ENCODE peak calls at places on chromosomes 1 and 21, in five cellular contexts. A is HepG2; X is coronary artery; G is CD4-positive, alpha-beta T cell; Z is PC-3. H is an unnamed sample.

GRCh38 chr1:220701974-220702373 is 11.8 kb downstream of the C1orf115 start:
- DNase-seq in A (no peak), X (no peak), G (no peak), Z (no peak), H (no peak)

GRCh38 chr1:204697893-204698292 is 12.4 kb upstream of the LRRN2 start:
- DNase-seq in A (no peak), X (no peak), G (no peak), Z (no peak), H (peak; percentile 94)

GRCh38 chr1:24379733-24380315 is 33.8 kb downstream of the STPG1 start:
- DNase-seq in A (no peak), X (no peak), G (no peak), Z (peak; percentile 77), H (peak; percentile 94)

GRCh38 chr1:84300991-84301758 is at the start of gene SAMD13:
- DNase-seq in A (no peak), X (no peak), G (peak; percentile 21), Z (peak; percentile 70), H (peak; percentile 76)

GRCh38 chr1:37588939-37589338 is 6.8 kb downstream of the GNL2 start:
- DNase-seq in A (no peak), X (no peak), G (no peak), Z (no peak), H (no peak)

GRCh38 chr1:94866178-94866822 is 46.1 kb downstream of the SLC44A3 start:
- DNase-seq in A (no peak), X (no peak), G (no peak), Z (no peak), H (no peak)

GRCh38 chr1:173555651-173556305 is 47.1 kb downstream of the SLC9C2 start:
- DNase-seq in A (no peak), X (no peak), G (no peak), Z (peak; percentile 51), H (no peak)

GRCh38 chr1:245051349-245052221 is 103.2 kb upstream of the KIF26B start:
- DNase-seq in A (no peak), X (no peak), G (no peak), Z (no peak), H (no peak)

GRCh38 chr1:167273027-167273800 is 52.5 kb downstream of the POU2F1 start:
- DNase-seq in A (no peak), X (no peak), G (no peak), Z (no peak), H (peak; percentile 86)

GRCh38 chr1:100866041-100866900 is 28.4 kb downstream of the EXTL2 start:
- DNase-seq in A (peak; percentile 10), X (no peak), G (no peak), Z (peak; percentile 59), H (peak; percentile 55)

GRCh38 chr1:233045591-233045990 is 95.2 kb downstream of the NTPCR start:
- DNase-seq in A (no peak), X (no peak), G (no peak), Z (no peak), H (no peak)

GRCh38 chr1:119532324-119532910 is 25.4 kb downstream of the HSD3B1 start:
- DNase-seq in A (no peak), X (no peak), G (no peak), Z (no peak), H (no peak)

GRCh38 chr21:32256226-32256625 is 22.6 kb downstream of the MIS18A start:
- DNase-seq in A (no peak), X (no peak), G (no peak), Z (no peak), H (no peak)

GRCh38 chr1:15430787-15431570 is 7.3 kb upstream of the CTRC start:
- DNase-seq in A (no peak), X (no peak), G (peak; percentile 80), Z (peak; percentile 59), H (peak; percentile 59)

GRCh38 chr1:101995984-101996731 is 568 bp downstream of the OLFM3 start:
- DNase-seq in A (no peak), X (no peak), G (no peak), Z (no peak), H (no peak)

GRCh38 chr1:22753396-22754083 is 42.9 kb downstream of the EPHB2 start:
- DNase-seq in A (no peak), X (no peak), G (no peak), Z (no peak), H (no peak)

GRCh38 chr1:8165595-8166360 is 139.7 kb upstream of the ERRFI1 start:
- DNase-seq in A (no peak), X (no peak), G (no peak), Z (no peak), H (no peak)

DNA sequence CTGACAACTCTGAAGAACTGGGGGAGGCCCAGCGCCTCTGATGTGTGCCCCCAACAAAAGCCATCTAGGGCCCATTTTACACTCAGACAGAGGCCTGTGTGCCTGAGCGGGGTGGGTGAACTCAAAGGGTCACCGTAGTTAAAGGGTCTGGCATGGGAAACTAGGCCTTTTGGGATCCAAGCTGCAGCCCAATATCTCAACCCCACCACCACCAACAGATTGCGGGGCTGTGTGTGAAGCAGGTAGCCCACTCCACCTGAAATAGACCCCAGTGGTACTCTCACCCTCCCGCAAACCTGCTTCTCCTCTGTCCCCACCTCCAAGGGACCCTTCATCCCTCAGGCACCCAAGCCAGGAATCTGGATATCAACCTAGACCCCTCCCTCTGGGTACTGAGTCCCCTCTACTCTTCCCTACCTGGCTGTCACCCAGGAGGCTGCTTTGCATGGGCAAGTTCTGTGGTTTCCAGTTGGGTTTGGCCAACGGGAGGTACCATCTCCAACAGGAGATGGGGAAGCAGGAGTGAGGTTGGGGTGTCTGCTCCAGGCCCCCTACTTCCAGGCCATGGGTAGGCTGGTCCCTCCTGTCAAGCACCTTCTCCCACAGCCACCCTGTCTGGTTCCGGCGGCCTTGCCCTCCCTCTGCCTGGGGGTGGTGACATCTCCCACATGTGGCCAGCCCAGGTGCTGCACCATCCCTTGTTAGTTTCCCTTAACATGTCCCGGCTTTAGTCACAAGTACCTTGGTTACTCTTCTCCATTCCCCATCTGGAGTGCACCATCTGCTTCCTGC is 35.2 kb upstream of the LRP8 start:
- DNase-seq in A (peak; percentile 11), X (peak; percentile 29), G (no peak), Z (no peak), H (no peak)
- TF ChIP-seq CTCF in A (peak; percentile 47), X (no peak), G (no peak), Z (no peak), H (no peak)

GRCh38 chr1:224897501-224897900 is 32.0 kb upstream of the DNAH14 start:
- DNase-seq in A (no peak), X (no peak), G (no peak), Z (peak; percentile 7), H (peak; percentile 23)

GRCh38 chr1:224896130-224896781 is 33.2 kb upstream of the DNAH14 start:
- DNase-seq in A (no peak), X (no peak), G (no peak), Z (no peak), H (no peak)

GRCh38 chr1:224898937-224899336 is 30.5 kb upstream of the DNAH14 start:
- DNase-seq in A (no peak), X (no peak), G (no peak), Z (no peak), H (no peak)

GRCh38 chr1:224897928-224898327 is 31.5 kb upstream of the DNAH14 start:
- DNase-seq in A (no peak), X (no peak), G (no peak), Z (no peak), H (no peak)

DNA sequence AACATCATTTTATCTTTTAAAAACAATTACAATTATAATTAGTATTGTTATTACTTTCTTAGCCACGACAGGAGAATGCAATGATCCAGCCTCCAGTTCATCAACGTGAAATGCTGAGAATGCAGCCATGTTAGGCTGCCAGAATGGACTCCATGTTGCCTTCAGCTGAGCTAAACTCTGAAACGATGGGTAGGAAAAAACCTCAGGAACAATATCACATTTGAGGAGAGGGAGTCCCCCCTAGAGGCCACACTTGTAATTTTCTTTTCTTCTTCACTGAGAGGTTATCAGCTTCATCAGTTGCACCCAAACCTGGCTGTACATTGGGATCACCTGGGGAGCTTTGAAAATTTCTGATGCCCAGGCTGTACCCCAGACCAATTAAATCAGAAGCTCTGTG is 34.6 kb upstream of the DNAH14 start:
- DNase-seq in A (peak; percentile 7), X (no peak), G (no peak), Z (peak; percentile 65), H (peak; percentile 62)
- TF ChIP-seq CTCF in A (peak; percentile 40), X (no peak), G (no peak), Z (peak; percentile 68), H (peak; percentile 47)

DNA sequence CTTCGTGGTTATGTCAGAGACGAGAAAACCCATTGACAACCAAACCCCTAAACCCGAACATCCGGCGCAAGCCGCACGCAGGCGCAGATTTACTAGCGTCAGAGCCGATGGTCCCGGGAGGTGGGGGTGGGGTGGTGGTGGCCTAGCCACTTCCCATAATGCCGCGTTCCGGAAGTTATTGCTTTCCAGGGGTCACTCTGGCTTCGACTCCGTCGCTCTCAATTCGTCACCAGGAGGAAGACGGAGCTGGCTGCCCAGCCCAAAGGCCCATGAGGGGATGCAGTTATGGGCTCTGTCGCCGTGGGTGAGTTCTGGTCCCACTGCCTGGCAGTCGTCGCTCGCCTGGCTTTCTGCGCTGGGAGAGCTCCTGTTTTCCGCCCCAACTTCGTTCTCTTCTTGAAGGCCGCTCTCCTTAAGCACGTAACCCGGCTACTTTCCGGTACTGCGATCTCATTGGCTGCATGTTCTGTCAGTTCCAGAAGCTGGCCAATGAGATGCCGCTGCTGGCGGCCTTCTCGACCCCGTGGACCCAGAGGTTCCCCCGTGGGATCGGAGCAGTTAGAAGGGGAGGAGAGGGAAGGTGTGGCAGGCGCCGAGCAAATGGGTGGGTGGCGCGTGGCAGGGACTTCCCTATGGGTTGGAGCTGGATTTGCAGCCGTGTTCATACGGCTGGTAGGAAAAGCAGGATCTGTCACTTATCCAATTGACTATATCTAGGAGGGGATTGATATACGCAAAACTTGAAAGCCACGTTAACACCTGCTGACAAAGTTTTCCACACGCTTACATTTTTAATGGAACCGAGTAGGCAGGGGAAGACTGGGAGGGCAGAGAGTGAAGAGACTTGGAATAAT is at the start of gene USP16:
- DNase-seq in A (peak; percentile 95), X (peak; percentile 99), G (peak; percentile 90), Z (peak; percentile 99), H (peak; percentile 97)
- TF ChIP-seq CTCF in A (no peak), X (no peak), G (no peak), Z (no peak), H (no peak)

GRCh38 chr1:162757476-162757875 is 33.0 kb upstream of the HSD17B7 start:
- DNase-seq in A (no peak), X (no peak), G (no peak), Z (no peak), H (no peak)
- TF ChIP-seq CTCF in A (no peak), X (no peak), G (no peak), Z (no peak), H (no peak)

GRCh38 chr1:207793327-207793726 is 41.5 kb downstream of the CD46 start:
- DNase-seq in A (no peak), X (no peak), G (no peak), Z (no peak), H (no peak)
- TF ChIP-seq CTCF in A (no peak), X (no peak), G (no peak), Z (no peak), H (no peak)

GRCh38 chr21:38380391-38381137 is 117.7 kb downstream of the ERG start:
- DNase-seq in A (no peak), X (no peak), G (no peak), Z (peak; percentile 52), H (peak; percentile 46)
- TF ChIP-seq CTCF in A (no peak), X (no peak), G (no peak), Z (peak; percentile 58), H (peak; percentile 14)

GRCh38 chr1:54510715-54511270 is 37.2 kb upstream of the ACOT11 start:
- DNase-seq in A (no peak), X (no peak), G (no peak), Z (no peak), H (no peak)
- TF ChIP-seq CTCF in A (peak; percentile 38), X (no peak), G (no peak), Z (no peak), H (no peak)

H was measured in MCF 10A.